ENCODE peak calls at places on chromosomes 13 and 19, in five cellular contexts. M, A, L, B and N are unnamed samples.

GRCh38 chr13:29465741-29466293 is 129.7 kb downstream of the SLC7A1 start:
- DNase-seq in M (peak), A (no peak), B (no peak), L (peak), N (peak)

GRCh38 chr13:79429309-79429708 is 23.3 kb upstream of the RBM26 start:
- DNase-seq in B (no peak), M (no peak), A (no peak), L (no peak), N (no peak)

GRCh38 chr13:62747152-62747551 is 1331.5 kb upstream of the PCDH20 start:
- DNase-seq in L (no peak), B (no peak), A (no peak), M (peak), N (no peak)

GRCh38 chr13:112867301-112867711 is 101.7 kb upstream of the MCF2L start:
- DNase-seq in B (no peak), L (no peak), A (no peak), M (no peak), N (no peak)

GRCh38 chr13:75135325-75135825 is 346.6 kb downstream of the TBC1D4 start:
- DNase-seq in A (no peak), B (no peak), L (no peak), M (peak), N (peak)

GRCh38 chr19:13031917-13032623 is 36.8 kb downstream of the NFIX start:
- DNase-seq in B (no peak), A (no peak), L (no peak), M (peak), N (peak)

GRCh38 chr13:45195421-45195820 is 5.4 kb downstream of the KCTD4 start:
- DNase-seq in B (no peak), M (no peak), A (no peak), L (no peak), N (no peak)

GRCh38 chr19:42292042-42292960 is 9.6 kb upstream of the PRR19 start:
- DNase-seq in A (no peak), L (no peak), M (no peak), B (no peak), N (no peak)

GRCh38 chr13:111065698-111066097 is 49.4 kb upstream of the ARHGEF7 start:
- DNase-seq in B (no peak), L (no peak), A (no peak), M (no peak), N (no peak)

GRCh38 chr19:46764817-46765291 is 18.6 kb upstream of the STRN4 start:
- DNase-seq in B (no peak), M (no peak), A (peak), L (no peak), N (no peak)

GRCh38 chr19:14342809-14343208 is 38.4 kb upstream of the ADGRE5 start:
- DNase-seq in L (no peak), M (no peak), B (no peak), A (no peak), N (no peak)

GRCh38 chr13:98299243-98299953 is 122.3 kb upstream of the RNF113B start:
- DNase-seq in A (no peak), B (no peak), M (peak), L (no peak), N (no peak)

GRCh38 chr13:36834299-36834698 is 15.3 kb downstream of the RFXAP start:
- DNase-seq in A (no peak), M (peak), B (no peak), L (no peak), N (peak)

GRCh38 chr19:35498984-35499383 is 8.7 kb upstream of the KRTDAP start:
- DNase-seq in L (no peak), B (no peak), M (no peak), A (no peak), N (no peak)

GRCh38 chr13:94800423-94800822 is 88.1 kb upstream of the SOX21 start:
- DNase-seq in A (no peak), B (no peak), L (no peak), M (no peak), N (no peak)

GRCh38 chr13:94795292-94795691 is 82.9 kb upstream of the SOX21 start:
- DNase-seq in L (no peak), M (no peak), A (no peak), B (no peak), N (no peak)

GRCh38 chr13:94799330-94799729 is 87.0 kb upstream of the SOX21 start:
- DNase-seq in B (no peak), L (no peak), M (no peak), A (no peak), N (no peak)

DNA sequence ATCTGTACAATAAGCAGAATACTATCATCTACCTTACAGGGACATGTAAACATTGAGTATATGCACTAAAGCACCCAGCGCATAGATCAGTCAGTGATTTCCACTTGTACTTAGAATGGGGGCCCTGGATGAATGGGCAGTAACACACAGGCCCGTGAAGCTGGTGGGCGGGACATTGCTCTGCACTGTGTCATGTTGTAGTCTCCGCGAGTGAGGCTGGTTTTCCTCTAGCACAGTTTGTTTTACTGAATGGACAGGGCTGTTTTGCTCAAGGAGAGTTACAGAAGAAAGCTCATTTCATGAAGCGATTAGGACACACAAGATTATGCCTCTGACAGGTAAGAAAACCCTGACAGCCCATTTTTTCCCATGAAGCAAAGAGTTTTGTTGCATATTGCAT is 86.4 kb upstream of the SOX21 start:
- DNase-seq in M (no peak), B (no peak), A (no peak), L (no peak), N (no peak)
- H3K27ac ChIP-seq in M (no peak), B (no peak), A (no peak), L (no peak), N (no peak)

DNA sequence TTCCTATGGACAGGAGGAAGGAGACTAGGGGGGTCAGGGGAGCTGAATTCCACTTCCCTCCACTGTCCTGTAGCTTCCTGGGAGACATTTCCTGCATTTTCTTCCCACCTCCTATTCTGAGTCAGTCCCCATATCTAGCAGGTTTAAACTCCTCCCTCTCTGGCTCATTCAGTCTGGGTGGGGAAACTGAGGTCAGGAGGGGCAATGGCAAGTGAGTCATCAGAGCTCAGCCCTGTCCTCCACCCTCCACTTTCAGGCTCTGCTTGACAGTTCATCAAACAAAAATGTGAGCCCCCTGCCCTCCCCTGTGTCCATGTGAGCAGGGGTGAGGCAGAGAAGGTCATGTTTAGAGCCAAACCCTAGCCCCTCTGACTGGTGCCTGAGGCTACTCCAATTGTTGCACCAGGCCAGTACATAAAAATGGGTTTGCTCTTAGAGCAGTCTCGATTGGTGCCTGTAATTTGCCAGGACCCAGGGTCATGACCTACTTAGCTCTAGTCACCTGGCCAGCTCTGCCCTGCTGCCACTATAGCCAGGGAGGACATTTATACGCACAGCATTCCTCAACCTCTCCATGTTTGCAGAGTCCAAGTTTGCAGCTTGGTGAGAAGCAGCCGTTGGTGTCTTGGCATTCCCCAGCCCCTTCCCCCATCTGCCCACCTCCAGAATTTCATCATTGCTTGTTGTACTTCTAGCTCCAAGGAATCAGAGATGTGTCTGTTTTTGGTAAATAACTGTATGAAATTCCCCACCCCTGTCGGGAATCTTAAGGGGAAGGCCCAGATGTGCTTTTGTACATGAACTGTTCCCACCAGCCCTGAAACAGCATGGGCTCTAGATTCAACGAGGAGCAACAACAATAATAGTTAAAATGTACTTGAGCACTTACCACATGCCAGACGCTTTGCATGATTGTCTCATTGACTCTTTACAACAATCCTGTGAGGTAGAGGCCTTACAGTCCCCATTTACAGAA is 20.7 kb downstream of the SAMD4B start:
- DNase-seq in L (no peak), M (peak), B (no peak), A (no peak), N (peak)
- H3K27ac ChIP-seq in L (no peak), M (peak), B (peak), A (no peak), N (no peak)

GRCh38 chr13:50513528-50513863 is 330.0 kb downstream of the DLEU7 start:
- DNase-seq in B (no peak), L (no peak), M (no peak), A (no peak), N (no peak)

GRCh38 chr13:50512602-50513527 is 330.6 kb downstream of the DLEU7 start:
- DNase-seq in L (peak), B (peak), A (peak), M (peak), N (peak)

GRCh38 chr13:50511877-50512332 is 331.6 kb downstream of the DLEU7 start:
- DNase-seq in B (no peak), L (no peak), A (peak), M (no peak), N (no peak)

GRCh38 chr13:50509167-50509566 is 334.3 kb downstream of the DLEU7 start:
- DNase-seq in A (no peak), L (no peak), M (no peak), B (no peak), N (no peak)

GRCh38 chr13:50509771-50510441 is 333.6 kb downstream of the DLEU7 start:
- DNase-seq in A (no peak), M (peak), L (no peak), B (no peak), N (no peak)
- H3K27ac ChIP-seq in A (no peak), M (no peak), L (no peak), B (no peak), N (no peak)

DNA sequence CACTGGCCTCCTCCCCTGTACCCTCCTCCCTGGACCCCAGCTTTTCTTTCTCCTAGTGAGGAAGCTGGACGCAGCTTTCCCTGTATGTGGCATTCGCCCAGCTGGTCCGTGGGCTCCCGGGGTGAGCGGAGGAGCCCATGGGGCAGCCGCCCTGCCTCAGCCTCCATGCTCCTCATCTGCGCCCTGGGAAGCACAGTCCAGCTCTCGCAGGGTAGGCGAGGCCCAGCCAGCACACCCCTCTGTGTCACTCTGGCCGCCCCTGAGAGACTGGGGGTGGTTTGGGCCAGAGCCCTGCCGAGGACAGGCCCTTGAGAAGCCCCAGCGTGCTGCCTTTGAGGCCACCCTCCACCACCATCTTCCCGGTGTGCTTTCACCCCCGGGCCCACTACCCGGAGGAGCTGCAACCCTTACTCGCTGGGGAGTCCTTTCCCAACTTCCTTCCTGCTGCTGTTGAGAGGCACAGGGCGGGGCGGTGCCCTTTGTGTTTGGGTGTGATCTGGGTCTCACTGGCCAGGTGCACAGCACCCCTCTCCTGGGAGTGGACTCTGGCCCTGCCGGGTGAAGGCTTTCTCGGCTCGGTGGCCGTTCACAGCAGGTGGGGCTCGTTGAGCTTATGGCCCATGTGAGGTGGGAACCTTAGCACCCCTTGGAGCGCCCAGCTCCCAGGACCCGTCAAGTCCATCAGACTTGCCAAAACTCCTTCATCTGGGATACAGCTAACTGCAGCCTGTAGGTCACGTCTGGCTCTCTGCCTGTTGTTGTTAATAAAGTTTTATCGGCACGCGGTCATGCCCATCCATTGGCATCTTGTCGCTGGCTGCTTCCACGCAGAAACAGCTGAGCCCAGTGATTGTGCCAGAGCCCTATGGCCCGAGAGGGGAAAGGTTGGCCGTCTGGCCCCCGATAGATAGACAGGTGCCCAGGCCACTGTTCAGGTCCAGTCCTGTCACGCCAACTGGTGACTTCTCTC is 3.2 kb downstream of the NCLN start:
- DNase-seq in L (no peak), B (no peak), A (peak), M (no peak), N (no peak)
- H3K27ac ChIP-seq in L (no peak), B (no peak), A (peak), M (no peak), N (no peak)

GRCh38 chr19:48190288-48191284 is 20.1 kb downstream of the ZSWIM9 start:
- DNase-seq in L (no peak), M (peak), B (no peak), A (no peak), N (peak)
- H3K27ac ChIP-seq in L (no peak), M (no peak), B (no peak), A (no peak), N (peak)

DNA sequence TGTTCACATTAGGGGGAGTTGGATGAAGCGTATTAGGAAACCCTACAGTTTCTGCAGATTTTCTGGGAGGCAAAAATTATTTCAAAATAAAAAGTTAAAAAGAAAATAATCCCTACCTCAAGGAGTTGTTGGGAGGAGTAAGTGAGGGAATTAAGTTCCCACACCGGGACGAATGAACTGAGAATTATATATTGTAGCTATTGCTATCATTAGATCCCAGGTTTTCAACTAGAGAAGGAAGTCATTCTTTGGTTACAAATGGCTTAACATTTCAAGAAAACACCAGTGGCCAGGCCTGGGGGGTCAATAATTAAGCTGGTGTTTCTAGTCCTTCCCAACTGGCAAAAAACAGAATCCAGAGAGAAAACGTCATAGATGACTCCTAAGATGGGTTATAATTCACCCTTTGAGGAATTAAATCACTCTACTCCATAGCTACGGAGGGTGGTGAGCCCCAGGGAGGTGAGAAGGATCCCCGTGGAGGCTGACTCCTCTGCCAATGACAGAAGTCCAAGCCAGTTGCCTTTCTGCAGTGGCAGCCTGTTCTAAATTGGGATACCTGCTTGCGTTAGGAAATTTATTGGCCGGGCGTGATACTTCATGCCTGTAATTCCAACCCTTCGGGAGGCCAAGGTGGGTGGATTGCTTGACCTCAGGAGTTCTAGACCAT is 1.2 kb upstream of the MYDGF start:
- DNase-seq in B (no peak), A (no peak), L (peak), M (no peak), N (no peak)
- H3K27ac ChIP-seq in B (peak), A (no peak), L (peak), M (no peak), N (no peak)